ENCODE peak calls at places on chromosomes 3 and 15, in ten cellular contexts. U is occipital lobe; J is Peyer's patch; O is stimulated activated naive CD8-positive, alpha-beta T cell treated with anti-CD3 and anti-CD28 coated beads, Interleukin-15, Interleukin-2, amounts not matched to agents 100 U/mL and 50 U/mL, for 24 hours; S is kidney glomerular epithelial cell; Q is LoVo; Y is cardiac fibroblast; X is dermis blood vessel endothelial cell; L is stimulated activated naive B cell treated with anti-CD40 and anti-IgM and Interleukin-4, amounts not matched to agents 10 μg/mL and 1 μg/mL and 100 μg/mL, for 72 hours; P is T-cell. F is an unnamed sample.

GRCh38 chr3:5197470-5198312 is 10.2 kb downstream of the EDEM1 start:
- DNase-seq in U (no peak), J (peak), O (peak), S (no peak), Q (no peak), Y (peak), X (peak), L (no peak), P (peak), F (no peak)

GRCh38 chr15:57881361-57881760 is 174.8 kb downstream of the POLR2M start:
- DNase-seq in U (no peak), J (no peak), O (no peak), S (no peak), Q (no peak), Y (no peak), X (no peak), L (no peak), P (no peak), F (no peak)

GRCh38 chr3:105051972-105052371 is 314.7 kb upstream of the ALCAM start:
- DNase-seq in U (no peak), J (no peak), O (no peak), S (no peak), Q (no peak), Y (no peak), X (no peak), L (no peak), P (no peak), F (no peak)

GRCh38 chr15:41011055-41011815 is 58.0 kb downstream of the CHAC1 start:
- DNase-seq in U (no peak), J (no peak), O (no peak), S (no peak), Q (no peak), Y (peak), X (peak), L (no peak), P (no peak), F (no peak)

GRCh38 chr3:67593761-67594234 is 60.6 kb downstream of the SUCLG2 start:
- DNase-seq in U (no peak), J (no peak), O (no peak), S (no peak), Q (no peak), Y (peak), X (peak), L (no peak), P (no peak), F (no peak)

GRCh38 chr15:83708328-83708727 is 54.4 kb downstream of the ADAMTSL3 start:
- DNase-seq in U (no peak), J (no peak), O (no peak), S (no peak), Q (no peak), Y (no peak), X (no peak), L (no peak), P (no peak), F (no peak)

GRCh38 chr3:51982838-51983577 is at the start of gene ACY1:
- DNase-seq in U (peak), J (peak), O (peak), S (peak), Q (peak), Y (peak), X (peak), L (peak), P (peak), F (peak)

GRCh38 chr3:134030801-134031619 is 1.3 kb upstream of the SLCO2A1 start:
- DNase-seq in U (no peak), J (no peak), O (no peak), S (no peak), Q (no peak), Y (no peak), X (no peak), L (no peak), P (no peak), F (no peak)

GRCh38 chr3:48952510-48953118 is 34.0 kb downstream of the ARIH2 start:
- DNase-seq in U (no peak), J (peak), O (peak), S (no peak), Q (no peak), Y (peak), X (peak), L (no peak), P (peak), F (peak)

GRCh38 chr3:14369675-14370669 is 32.4 kb upstream of the SLC6A6 start:
- DNase-seq in U (no peak), J (no peak), O (no peak), S (no peak), Q (peak), Y (no peak), X (no peak), L (no peak), P (no peak), F (no peak)

GRCh38 chr3:152436707-152437615 is 168.2 kb downstream of the MBNL1 start:
- DNase-seq in U (no peak), J (no peak), O (no peak), S (no peak), Q (no peak), Y (no peak), X (peak), L (no peak), P (no peak), F (no peak)

GRCh38 chr15:100737214-100737613 is 134.8 kb downstream of the ASB7 start:
- DNase-seq in U (no peak), J (no peak), O (no peak), S (no peak), Q (no peak), Y (no peak), X (no peak), L (no peak), P (no peak), F (no peak)

GRCh38 chr3:152644478-152644877 is 190.5 kb upstream of the P2RY1 start:
- DNase-seq in U (no peak), J (no peak), O (no peak), S (no peak), Q (no peak), Y (no peak), X (no peak), L (no peak), P (no peak), F (no peak)

GRCh38 chr3:45235409-45235808 is 9.3 kb upstream of the TMEM158 start:
- DNase-seq in U (no peak), J (no peak), O (no peak), S (no peak), Q (no peak), Y (no peak), X (no peak), L (no peak), P (no peak), F (no peak)

GRCh38 chr3:192082733-192083660 is 622.0 kb downstream of the PYDC2 start:
- DNase-seq in U (no peak), J (no peak), O (no peak), S (no peak), Q (no peak), Y (no peak), X (no peak), L (no peak), P (no peak), F (no peak)

GRCh38 chr3:101925564-101925963 is 76.2 kb downstream of the NFKBIZ start:
- DNase-seq in U (no peak), J (no peak), O (no peak), S (no peak), Q (no peak), Y (no peak), X (no peak), L (no peak), P (no peak), F (no peak)

GRCh38 chr15:71798641-71799040 is 11.7 kb upstream of the NR2E3 start:
- DNase-seq in U (no peak), J (no peak), O (no peak), S (no peak), Q (no peak), Y (no peak), X (no peak), L (no peak), P (no peak), F (no peak)

GRCh38 chr3:23580337-23580736 is 225.4 kb upstream of the UBE2E1 start:
- DNase-seq in U (no peak), J (no peak), O (no peak), S (no peak), Q (peak), Y (peak), X (no peak), L (no peak), P (no peak), F (no peak)

GRCh38 chr3:197154-197855 is 742 bp downstream of the CHL1 start:
- DNase-seq in U (peak), J (peak), O (no peak), S (no peak), Q (no peak), Y (no peak), X (no peak), L (peak), P (no peak), F (no peak)

GRCh38 chr15:58611731-58612676 is 137.5 kb downstream of the ADAM10 start:
- DNase-seq in U (no peak), J (no peak), O (no peak), S (no peak), Q (no peak), Y (no peak), X (no peak), L (no peak), P (no peak), F (no peak)

GRCh38 chr3:195163719-195164572 is 107.0 kb downstream of the XXYLT1 start:
- DNase-seq in U (no peak), J (no peak), O (no peak), S (no peak), Q (no peak), Y (no peak), X (no peak), L (no peak), P (no peak), F (no peak)

GRCh38 chr15:74789171-74789627 is 7.3 kb downstream of the CSK start:
- DNase-seq in U (no peak), J (peak), O (peak), S (no peak), Q (no peak), Y (no peak), X (no peak), L (no peak), P (peak), F (no peak)

GRCh38 chr3:5166846-5167245 is 20.7 kb upstream of the EDEM1 start:
- DNase-seq in U (no peak), J (no peak), O (no peak), S (no peak), Q (no peak), Y (no peak), X (no peak), L (no peak), P (no peak), F (no peak)

GRCh38 chr3:185677146-185677829 is 91.2 kb downstream of the SENP2 start:
- DNase-seq in U (no peak), J (no peak), O (no peak), S (peak), Q (peak), Y (peak), X (peak), L (no peak), P (no peak), F (peak)

GRCh38 chr3:149339931-149340309 is 6.5 kb upstream of the TM4SF18 start:
- DNase-seq in U (no peak), J (no peak), O (no peak), S (peak), Q (peak), Y (peak), X (peak), L (no peak), P (no peak), F (no peak)

GRCh38 chr15:80712956-80713355 is 17.8 kb downstream of the ABHD17C start:
- DNase-seq in U (no peak), J (no peak), O (no peak), S (no peak), Q (no peak), Y (no peak), X (no peak), L (no peak), P (no peak), F (no peak)

GRCh38 chr3:8970971-8971589 is 7.8 kb upstream of the RAD18 start:
- DNase-seq in U (peak), J (peak), O (peak), S (peak), Q (peak), Y (peak), X (peak), L (peak), P (peak), F (peak)

GRCh38 chr3:19934098-19934566 is at the start of gene EFHB:
- DNase-seq in U (no peak), J (no peak), O (peak), S (peak), Q (peak), Y (peak), X (peak), L (no peak), P (no peak), F (peak)

GRCh38 chr15:89728254-89728653 is 22.8 kb downstream of the MESP1 start:
- DNase-seq in U (no peak), J (no peak), O (no peak), S (no peak), Q (no peak), Y (peak), X (no peak), L (no peak), P (no peak), F (no peak)

GRCh38 chr3:143671641-143672040 is 176.6 kb downstream of the SLC9A9 start:
- DNase-seq in U (no peak), J (no peak), O (no peak), S (no peak), Q (no peak), Y (no peak), X (no peak), L (no peak), P (no peak), F (no peak)

GRCh38 chr3:114509756-114510155 is 215.9 kb downstream of the TIGIT start:
- DNase-seq in U (no peak), J (no peak), O (no peak), S (no peak), Q (no peak), Y (no peak), X (no peak), L (no peak), P (no peak), F (no peak)

GRCh38 chr3:16789344-16790100 is 95.2 kb upstream of the PLCL2 start:
- DNase-seq in U (no peak), J (no peak), O (no peak), S (no peak), Q (no peak), Y (no peak), X (no peak), L (no peak), P (no peak), F (no peak)

GRCh38 chr15:48527517-48527916 is 118.0 kb downstream of the FBN1 start:
- DNase-seq in U (no peak), J (no peak), O (no peak), S (no peak), Q (no peak), Y (no peak), X (no peak), L (no peak), P (no peak), F (no peak)

GRCh38 chr3:21274000-21274671 is 476.9 kb downstream of the ZNF385D start:
- DNase-seq in U (no peak), J (no peak), O (no peak), S (no peak), Q (no peak), Y (peak), X (no peak), L (no peak), P (no peak), F (no peak)

GRCh38 chr3:163939926-163940325 is 1138.4 kb downstream of the SI start:
- DNase-seq in U (no peak), J (no peak), O (no peak), S (no peak), Q (peak), Y (no peak), X (no peak), L (no peak), P (no peak), F (no peak)

GRCh38 chr15:83843511-83843910 is 189.6 kb downstream of the ADAMTSL3 start:
- DNase-seq in U (no peak), J (no peak), O (no peak), S (no peak), Q (no peak), Y (peak), X (no peak), L (no peak), P (no peak), F (no peak)

GRCh38 chr3:182713743-182714517 is 79.4 kb upstream of the ATP11B start:
- DNase-seq in U (no peak), J (no peak), O (no peak), S (peak), Q (peak), Y (peak), X (peak), L (no peak), P (no peak), F (peak)

F was measured in SK-N-DZ.